ENCODE peak calls at places on chromosomes 1 and 21, in six cellular contexts. One of them, this sample, is unnamed.

GRCh38 chr1:112614460-112615065 is 4.4 kb downstream of the ST7L start:
- DNase-seq in A549: peak; percentile 48
- DNase-seq in HFFc6: peak; percentile 33
- DNase-seq in HFF-Myc: no peak
- DNase-seq in brain microvascular endothelial cell: peak; percentile 54
- DNase-seq in CD4-positive, alpha-beta T cell: no peak
- DNase-seq in this sample: no peak

GRCh38 chr1:201666645-201667044 is 127.7 kb downstream of the NAV1 start:
- DNase-seq in HFFc6: no peak
- DNase-seq in brain microvascular endothelial cell: no peak
- DNase-seq in A549: no peak
- DNase-seq in CD4-positive, alpha-beta T cell: no peak
- DNase-seq in HFF-Myc: no peak
- DNase-seq in this sample: no peak

GRCh38 chr1:241157435-241157834 is 199.6 kb downstream of the RGS7 start:
- DNase-seq in A549: no peak
- DNase-seq in CD4-positive, alpha-beta T cell: no peak
- DNase-seq in HFF-Myc: no peak
- DNase-seq in brain microvascular endothelial cell: no peak
- DNase-seq in HFFc6: no peak
- DNase-seq in this sample: no peak

GRCh38 chr1:19345391-19345790 is 33.3 kb downstream of the SLC66A1 start:
- DNase-seq in A549: no peak
- DNase-seq in HFFc6: no peak
- DNase-seq in HFF-Myc: no peak
- DNase-seq in CD4-positive, alpha-beta T cell: no peak
- DNase-seq in brain microvascular endothelial cell: no peak
- DNase-seq in this sample: no peak

GRCh38 chr1:3359346-3360157 is 94.9 kb upstream of the ARHGEF16 start:
- DNase-seq in brain microvascular endothelial cell: no peak
- DNase-seq in HFF-Myc: no peak
- DNase-seq in A549: no peak
- DNase-seq in HFFc6: no peak
- DNase-seq in CD4-positive, alpha-beta T cell: no peak
- DNase-seq in this sample: no peak

GRCh38 chr1:12618661-12619395 is 818 bp upstream of the DHRS3 start:
- DNase-seq in CD4-positive, alpha-beta T cell: no peak
- DNase-seq in HFF-Myc: peak; percentile 64
- DNase-seq in brain microvascular endothelial cell: peak; percentile 86
- DNase-seq in HFFc6: peak; percentile 60
- DNase-seq in A549: peak; percentile 92
- DNase-seq in this sample: peak; percentile 56

GRCh38 chr1:193185206-193185605 is 1.2 kb downstream of the B3GALT2 start:
- DNase-seq in HFFc6: no peak
- DNase-seq in CD4-positive, alpha-beta T cell: no peak
- DNase-seq in A549: no peak
- DNase-seq in HFF-Myc: no peak
- DNase-seq in brain microvascular endothelial cell: no peak
- DNase-seq in this sample: no peak

GRCh38 chr1:47917696-47918095 is 79.5 kb downstream of the TRABD2B start:
- DNase-seq in HFFc6: no peak
- DNase-seq in HFF-Myc: no peak
- DNase-seq in A549: no peak
- DNase-seq in brain microvascular endothelial cell: no peak
- DNase-seq in CD4-positive, alpha-beta T cell: no peak
- DNase-seq in this sample: no peak

GRCh38 chr1:42916839-42917495 is 41.7 kb downstream of the SLC2A1 start:
- DNase-seq in HFFc6: no peak
- DNase-seq in HFF-Myc: no peak
- DNase-seq in brain microvascular endothelial cell: no peak
- DNase-seq in A549: no peak
- DNase-seq in CD4-positive, alpha-beta T cell: no peak
- DNase-seq in this sample: no peak

GRCh38 chr1:184392779-184393522 is 6.1 kb downstream of the C1orf21 start:
- DNase-seq in brain microvascular endothelial cell: no peak
- DNase-seq in CD4-positive, alpha-beta T cell: no peak
- DNase-seq in HFFc6: no peak
- DNase-seq in A549: no peak
- DNase-seq in HFF-Myc: no peak
- DNase-seq in this sample: no peak

GRCh38 chr1:150017206-150017750 is 6.8 kb upstream of the OTUD7B start:
- DNase-seq in HFFc6: no peak
- DNase-seq in CD4-positive, alpha-beta T cell: no peak
- DNase-seq in HFF-Myc: no peak
- DNase-seq in brain microvascular endothelial cell: no peak
- DNase-seq in A549: no peak
- DNase-seq in this sample: no peak

GRCh38 chr1:15493869-15494390 is 18.0 kb downstream of the CELA2B start:
- DNase-seq in brain microvascular endothelial cell: no peak
- DNase-seq in A549: no peak
- DNase-seq in CD4-positive, alpha-beta T cell: no peak
- DNase-seq in HFF-Myc: no peak
- DNase-seq in HFFc6: no peak
- DNase-seq in this sample: no peak

GRCh38 chr1:9238550-9238949 is 4.0 kb downstream of the H6PD start:
- DNase-seq in brain microvascular endothelial cell: peak; percentile 19
- DNase-seq in CD4-positive, alpha-beta T cell: no peak
- DNase-seq in HFFc6: no peak
- DNase-seq in HFF-Myc: no peak
- DNase-seq in A549: no peak
- DNase-seq in this sample: no peak

GRCh38 chr1:78586572-78586971 is 33.7 kb upstream of the IFI44L start:
- DNase-seq in HFF-Myc: no peak
- DNase-seq in A549: no peak
- DNase-seq in brain microvascular endothelial cell: peak; percentile 14
- DNase-seq in CD4-positive, alpha-beta T cell: no peak
- DNase-seq in HFFc6: peak; percentile 43
- DNase-seq in this sample: no peak

GRCh38 chr1:217948741-217949140 is 317.6 kb downstream of the SPATA17 start:
- DNase-seq in HFFc6: no peak
- DNase-seq in CD4-positive, alpha-beta T cell: no peak
- DNase-seq in brain microvascular endothelial cell: no peak
- DNase-seq in HFF-Myc: no peak
- DNase-seq in A549: no peak
- DNase-seq in this sample: no peak

GRCh38 chr1:17837631-17838030 is 82.5 kb downstream of the ACTL8 start:
- DNase-seq in HFFc6: no peak
- DNase-seq in brain microvascular endothelial cell: no peak
- DNase-seq in A549: no peak
- DNase-seq in HFF-Myc: no peak
- DNase-seq in CD4-positive, alpha-beta T cell: no peak
- DNase-seq in this sample: no peak

GRCh38 chr21:42234464-42235241 is 15.7 kb downstream of the ABCG1 start:
- DNase-seq in HFF-Myc: no peak
- DNase-seq in A549: peak; percentile 36
- DNase-seq in CD4-positive, alpha-beta T cell: peak; percentile 72
- DNase-seq in HFFc6: no peak
- DNase-seq in brain microvascular endothelial cell: peak; percentile 24
- DNase-seq in this sample: peak; percentile 86

GRCh38 chr1:171769171-171769570 is 12.3 kb upstream of the METTL13 start:
- DNase-seq in A549: no peak
- DNase-seq in brain microvascular endothelial cell: no peak
- DNase-seq in CD4-positive, alpha-beta T cell: no peak
- DNase-seq in HFF-Myc: no peak
- DNase-seq in HFFc6: no peak
- DNase-seq in this sample: no peak

GRCh38 chr1:156645666-156646065 is 3.7 kb downstream of the BCAN start:
- DNase-seq in HFF-Myc: no peak
- DNase-seq in A549: no peak
- DNase-seq in HFFc6: no peak
- DNase-seq in brain microvascular endothelial cell: no peak
- DNase-seq in CD4-positive, alpha-beta T cell: no peak
- DNase-seq in this sample: no peak

GRCh38 chr21:14833952-14834351 is 230.8 kb downstream of the NRIP1 start:
- DNase-seq in CD4-positive, alpha-beta T cell: no peak
- DNase-seq in A549: no peak
- DNase-seq in brain microvascular endothelial cell: no peak
- DNase-seq in HFF-Myc: no peak
- DNase-seq in HFFc6: no peak
- DNase-seq in this sample: no peak

GRCh38 chr1:198846506-198847010 is 207.7 kb downstream of the PTPRC start:
- DNase-seq in A549: no peak
- DNase-seq in HFF-Myc: no peak
- DNase-seq in CD4-positive, alpha-beta T cell: no peak
- DNase-seq in HFFc6: no peak
- DNase-seq in brain microvascular endothelial cell: no peak
- DNase-seq in this sample: no peak

GRCh38 chr1:3277623-3278022 is 176.8 kb upstream of the ARHGEF16 start:
- DNase-seq in CD4-positive, alpha-beta T cell: no peak
- DNase-seq in brain microvascular endothelial cell: no peak
- DNase-seq in HFFc6: no peak
- DNase-seq in A549: no peak
- DNase-seq in HFF-Myc: no peak
- DNase-seq in this sample: no peak

GRCh38 chr1:7248828-7249227 is 463.6 kb downstream of the CAMTA1 start:
- DNase-seq in HFFc6: no peak
- DNase-seq in HFF-Myc: no peak
- DNase-seq in brain microvascular endothelial cell: no peak
- DNase-seq in A549: no peak
- DNase-seq in CD4-positive, alpha-beta T cell: no peak
- DNase-seq in this sample: no peak

GRCh38 chr1:2148691-2149090 is 45.9 kb downstream of the FAAP20 start:
- DNase-seq in HFFc6: no peak
- DNase-seq in brain microvascular endothelial cell: no peak
- DNase-seq in CD4-positive, alpha-beta T cell: peak; percentile 39
- DNase-seq in A549: no peak
- DNase-seq in HFF-Myc: no peak
- DNase-seq in this sample: no peak

GRCh38 chr1:155254714-155255242 is 505 bp downstream of the ENTREP3 start:
- DNase-seq in brain microvascular endothelial cell: no peak
- DNase-seq in A549: no peak
- DNase-seq in HFFc6: no peak
- DNase-seq in HFF-Myc: no peak
- DNase-seq in CD4-positive, alpha-beta T cell: no peak
- DNase-seq in this sample: no peak

DNA sequence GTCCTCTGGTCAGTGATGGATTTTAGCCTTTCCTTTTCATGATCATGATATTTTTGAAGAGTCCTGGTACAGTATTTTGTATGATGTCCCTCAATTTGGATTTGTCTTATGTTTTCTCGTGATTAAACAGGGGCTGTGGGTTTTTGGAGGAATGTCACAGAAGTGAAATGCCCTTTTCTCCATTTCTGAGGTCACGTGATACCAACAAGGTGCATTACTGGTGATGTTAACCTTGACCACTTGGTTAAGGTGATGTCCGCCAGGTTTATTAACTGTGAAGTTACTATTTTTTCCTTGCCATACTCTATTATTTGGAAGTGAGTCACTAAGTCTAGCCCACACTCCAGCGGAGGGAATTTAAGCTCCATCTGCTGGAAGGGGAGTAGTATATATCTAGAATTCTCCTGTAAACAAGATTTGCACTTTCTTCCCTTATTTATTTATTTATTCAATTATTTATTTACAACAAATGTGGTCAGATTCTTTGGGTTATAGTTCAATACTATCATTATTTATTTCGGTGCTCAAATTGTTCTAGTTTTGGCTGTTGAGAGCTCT is 123.4 kb downstream of the HIVEP3 start:
- DNase-seq in HFFc6: peak; percentile 63
- DNase-seq in HFF-Myc: no peak
- DNase-seq in brain microvascular endothelial cell: peak; percentile 32
- DNase-seq in A549: peak; percentile 19
- DNase-seq in CD4-positive, alpha-beta T cell: no peak
- DNase-seq in this sample: no peak
- TF ChIP-seq CTCF in HFFc6: peak; percentile 81
- TF ChIP-seq CTCF in HFF-Myc: peak; percentile 46
- TF ChIP-seq CTCF in brain microvascular endothelial cell: peak; percentile 69
- TF ChIP-seq CTCF in A549: peak; percentile 43
- TF ChIP-seq CTCF in CD4-positive, alpha-beta T cell: no peak
- TF ChIP-seq CTCF in this sample: no peak

GRCh38 chr1:226870323-226871046 is at the start of gene PSEN2:
- DNase-seq in CD4-positive, alpha-beta T cell: no peak
- DNase-seq in HFFc6: peak; percentile 44
- DNase-seq in HFF-Myc: no peak
- DNase-seq in brain microvascular endothelial cell: peak; percentile 14
- DNase-seq in A549: peak; percentile 61
- DNase-seq in this sample: peak; percentile 91
- TF ChIP-seq CTCF in CD4-positive, alpha-beta T cell: no peak
- TF ChIP-seq CTCF in HFFc6: peak; percentile 54
- TF ChIP-seq CTCF in HFF-Myc: peak; percentile 4
- TF ChIP-seq CTCF in brain microvascular endothelial cell: no peak
- TF ChIP-seq CTCF in A549: no peak
- TF ChIP-seq CTCF in this sample: no peak

DNA sequence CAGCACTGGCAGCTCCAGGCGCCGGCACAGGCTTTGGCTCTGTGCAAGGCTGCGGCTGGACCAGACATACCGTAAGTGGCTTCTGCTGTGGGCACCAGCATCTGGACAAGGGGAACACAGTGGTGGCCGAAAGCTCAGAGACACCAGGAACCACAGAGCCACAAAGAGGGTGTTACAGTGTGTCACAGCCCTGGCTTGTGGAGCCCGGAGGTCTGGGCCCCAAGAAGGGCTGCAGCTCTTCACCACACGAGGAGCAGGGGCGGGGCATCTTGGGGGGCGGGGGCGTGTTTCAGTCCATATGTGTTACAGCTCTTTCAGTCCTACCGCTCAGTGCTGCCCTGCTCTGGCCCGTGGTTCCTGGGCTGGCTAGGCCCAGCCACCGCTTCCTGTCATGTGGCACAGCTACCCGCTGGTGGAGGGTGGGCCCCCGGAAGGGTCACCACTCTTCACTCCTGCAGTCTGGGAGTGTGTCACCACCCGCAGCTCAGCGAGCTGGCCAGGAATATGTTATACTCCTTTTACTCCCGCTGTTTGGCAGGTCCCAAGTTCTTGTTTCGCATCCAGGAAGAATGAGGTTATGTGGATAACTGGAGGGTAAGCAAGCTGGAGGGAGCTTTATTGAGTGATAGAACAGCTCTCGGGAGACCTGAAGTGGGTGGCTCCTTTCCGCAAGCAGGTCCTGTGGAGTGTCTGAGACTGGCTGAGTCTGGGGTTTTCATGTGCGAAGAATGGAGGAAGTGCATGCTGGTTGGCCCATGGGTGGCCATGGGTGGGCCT is 3.3 kb upstream of the LSM10 start:
- DNase-seq in A549: peak; percentile 50
- DNase-seq in CD4-positive, alpha-beta T cell: no peak
- DNase-seq in brain microvascular endothelial cell: peak; percentile 68
- DNase-seq in HFF-Myc: no peak
- DNase-seq in HFFc6: no peak
- DNase-seq in this sample: peak; percentile 46
- TF ChIP-seq CTCF in A549: no peak
- TF ChIP-seq CTCF in CD4-positive, alpha-beta T cell: no peak
- TF ChIP-seq CTCF in brain microvascular endothelial cell: no peak
- TF ChIP-seq CTCF in HFF-Myc: no peak
- TF ChIP-seq CTCF in HFFc6: no peak
- TF ChIP-seq CTCF in this sample: no peak

DNA sequence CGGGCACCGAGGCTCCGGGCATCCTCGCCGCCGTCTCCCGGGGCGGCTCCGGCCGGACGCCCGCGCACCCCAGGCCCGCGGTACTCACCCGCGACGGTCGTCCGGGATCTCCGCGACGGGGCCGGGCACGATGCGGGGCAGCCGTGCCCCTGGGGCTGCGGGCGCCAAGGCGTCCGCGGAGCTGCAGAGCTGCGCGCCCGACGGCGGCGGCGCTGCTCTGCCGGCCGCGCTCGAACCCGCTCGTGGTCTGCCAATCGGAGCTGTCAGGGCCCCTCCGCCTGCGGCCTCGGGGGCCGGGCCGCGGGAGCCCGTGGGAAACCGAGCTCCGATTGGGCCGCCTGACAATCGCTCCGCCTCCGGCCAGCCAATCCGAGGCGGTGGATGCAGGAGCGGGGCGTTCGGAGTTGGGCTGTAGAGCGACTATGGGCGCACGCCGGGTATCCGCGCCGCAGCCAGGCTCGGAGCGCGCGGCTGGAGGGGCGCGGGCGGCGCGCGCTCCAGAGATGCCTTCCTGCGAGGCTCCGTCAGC is 100.6 kb upstream of the SOD1 start:
- DNase-seq in HFFc6: no peak
- DNase-seq in CD4-positive, alpha-beta T cell: peak; percentile 85
- DNase-seq in brain microvascular endothelial cell: peak; percentile 96
- DNase-seq in A549: peak; percentile 88
- DNase-seq in HFF-Myc: peak; percentile 29
- DNase-seq in this sample: peak; percentile 88
- TF ChIP-seq CTCF in HFFc6: no peak
- TF ChIP-seq CTCF in CD4-positive, alpha-beta T cell: no peak
- TF ChIP-seq CTCF in brain microvascular endothelial cell: no peak
- TF ChIP-seq CTCF in A549: no peak
- TF ChIP-seq CTCF in HFF-Myc: no peak
- TF ChIP-seq CTCF in this sample: no peak